ENCODE peak calls at places on chromosome 4, in seven cellular contexts. G is coronary artery, V is epithelial cell of esophagus, N is B cell, X is heart left ventricle, R is neural progenitor cell, U is A673. K is an unnamed sample.

GRCh38 chr4:154124539-154125255 is 335.8 kb upstream of the SFRP2 start:
- DNase-seq in G (no peak), V (peak; percentile 74), N (no peak), X (no peak), R (no peak), U (no peak), K (peak; percentile 69)

GRCh38 chr4:150176559-150176958 is 98.3 kb downstream of the DCLK2 start:
- DNase-seq in G (no peak), V (peak; percentile 85), N (no peak), X (peak; percentile 33), R (no peak), U (peak; percentile 54), K (peak; percentile 80)

GRCh38 chr4:39134674-39135073 is 47.7 kb upstream of the WDR19 start:
- DNase-seq in G (no peak), V (no peak), N (no peak), X (no peak), R (no peak), U (peak; percentile 45), K (no peak)

GRCh38 chr4:105637409-105638258 is 70.9 kb downstream of the INTS12 start:
- DNase-seq in G (no peak), V (peak; percentile 49), N (no peak), X (peak; percentile 67), R (peak; percentile 34), U (peak; percentile 82), K (no peak)

GRCh38 chr4:19982556-19982955 is 269.1 kb upstream of the SLIT2 start:
- DNase-seq in G (no peak), V (peak; percentile 46), N (no peak), X (no peak), R (no peak), U (peak; percentile 12), K (peak; percentile 34)

GRCh38 chr4:89640620-89641366 is 196.2 kb downstream of the SNCA start:
- DNase-seq in G (no peak), V (peak; percentile 64), N (no peak), X (peak; percentile 19), R (peak; percentile 96), U (peak; percentile 44), K (no peak)

GRCh38 chr4:2275546-2276251 is 13.8 kb upstream of the MXD4 start:
- DNase-seq in G (no peak), V (no peak), N (no peak), X (no peak), R (no peak), U (no peak), K (no peak)

GRCh38 chr4:4195354-4195753 is 31.4 kb downstream of the OTOP1 start:
- DNase-seq in G (no peak), V (no peak), N (no peak), X (no peak), R (no peak), U (no peak), K (no peak)

GRCh38 chr4:169823685-169824084 is 65.9 kb upstream of the HPF1 start:
- DNase-seq in G (no peak), V (peak; percentile 83), N (no peak), X (peak; percentile 31), R (peak; percentile 87), U (peak; percentile 57), K (no peak)

GRCh38 chr4:26474551-26474950 is 15.7 kb downstream of the CCKAR start:
- DNase-seq in G (peak; percentile 21), V (no peak), N (no peak), X (no peak), R (no peak), U (no peak), K (no peak)

GRCh38 chr4:8391071-8391470 is 49.5 kb downstream of the ACOX3 start:
- DNase-seq in G (no peak), V (no peak), N (no peak), X (no peak), R (no peak), U (no peak), K (no peak)

GRCh38 chr4:133149932-133150642 is 993 bp downstream of the PCDH10 start:
- DNase-seq in G (peak; percentile 66), V (no peak), N (peak; percentile 20), X (no peak), R (no peak), U (peak; percentile 24), K (no peak)

GRCh38 chr4:159227984-159228383 is 125.1 kb downstream of the RAPGEF2 start:
- DNase-seq in G (peak; percentile 79), V (peak; percentile 86), N (no peak), X (peak; percentile 83), R (peak; percentile 63), U (peak; percentile 58), K (peak; percentile 37)

GRCh38 chr4:13938299-13938698 is 310.8 kb upstream of the BOD1L1 start:
- DNase-seq in G (no peak), V (no peak), N (no peak), X (no peak), R (no peak), U (no peak), K (no peak)

GRCh38 chr4:124907881-124908280 is 195.3 kb upstream of the ANKRD50 start:
- DNase-seq in G (no peak), V (no peak), N (no peak), X (no peak), R (no peak), U (no peak), K (peak; percentile 70)

GRCh38 chr4:158302076-158302866 is 92.0 kb downstream of the TMEM144 start:
- DNase-seq in G (no peak), V (peak; percentile 95), N (no peak), X (no peak), R (no peak), U (no peak), K (peak; percentile 78)

GRCh38 chr4:2341911-2342652 is 76.4 kb downstream of the ZFYVE28 start:
- DNase-seq in G (no peak), V (no peak), N (no peak), X (peak; percentile 10), R (no peak), U (no peak), K (no peak)

GRCh38 chr4:141207971-141208370 is 12.7 kb upstream of the ZNF330 start:
- DNase-seq in G (no peak), V (no peak), N (no peak), X (no peak), R (no peak), U (no peak), K (no peak)

GRCh38 chr4:115664285-115664684 is 550.9 kb upstream of the NDST4 start:
- DNase-seq in G (no peak), V (no peak), N (no peak), X (no peak), R (peak; percentile 67), U (peak; percentile 29), K (no peak)

GRCh38 chr4:1247811-1248261 is 1.1 kb downstream of the CTBP1 start:
- DNase-seq in G (peak; percentile 74), V (peak; percentile 49), N (peak; percentile 56), X (no peak), R (no peak), U (no peak), K (no peak)

GRCh38 chr4:53196872-53197759 is 168.7 kb downstream of the SCFD2 start:
- DNase-seq in G (no peak), V (peak; percentile 80), N (peak; percentile 30), X (no peak), R (peak; percentile 75), U (peak; percentile 77), K (no peak)

GRCh38 chr4:27189683-27190082 is 329.0 kb downstream of the STIM2 start:
- DNase-seq in G (no peak), V (no peak), N (no peak), X (no peak), R (no peak), U (no peak), K (no peak)

GRCh38 chr4:76630748-76631147 is 195.7 kb downstream of the SHROOM3 start:
- DNase-seq in G (no peak), V (no peak), N (no peak), X (no peak), R (no peak), U (no peak), K (no peak)

GRCh38 chr4:127143460-127144190 is 489.1 kb upstream of the INTU start:
- DNase-seq in G (no peak), V (peak; percentile 40), N (no peak), X (no peak), R (no peak), U (no peak), K (peak; percentile 28)

GRCh38 chr4:136392576-136392975 is 1139.7 kb downstream of the PCDH18 start:
- DNase-seq in G (no peak), V (peak; percentile 44), N (no peak), X (no peak), R (no peak), U (no peak), K (no peak)

GRCh38 chr4:123554263-123554662 is 157.7 kb downstream of the SPRY1 start:
- DNase-seq in G (no peak), V (no peak), N (no peak), X (no peak), R (no peak), U (no peak), K (no peak)
- TF ChIP-seq CTCF in G (no peak), V (no peak), N (no peak), X (no peak), R (no peak), U (no peak), K (no peak)

GRCh38 chr4:6591781-6592180 is 16.8 kb downstream of the MAN2B2 start:
- DNase-seq in G (no peak), V (no peak), N (no peak), X (no peak), R (no peak), U (no peak), K (no peak)
- TF ChIP-seq CTCF in G (no peak), V (no peak), N (no peak), X (no peak), R (no peak), U (peak; percentile 24), K (no peak)

GRCh38 chr4:15489551-15489950 is 19.9 kb downstream of the CC2D2A start:
- DNase-seq in G (no peak), V (no peak), N (no peak), X (no peak), R (no peak), U (no peak), K (no peak)
- TF ChIP-seq CTCF in G (no peak), V (no peak), N (no peak), X (no peak), R (no peak), U (no peak), K (no peak)

DNA sequence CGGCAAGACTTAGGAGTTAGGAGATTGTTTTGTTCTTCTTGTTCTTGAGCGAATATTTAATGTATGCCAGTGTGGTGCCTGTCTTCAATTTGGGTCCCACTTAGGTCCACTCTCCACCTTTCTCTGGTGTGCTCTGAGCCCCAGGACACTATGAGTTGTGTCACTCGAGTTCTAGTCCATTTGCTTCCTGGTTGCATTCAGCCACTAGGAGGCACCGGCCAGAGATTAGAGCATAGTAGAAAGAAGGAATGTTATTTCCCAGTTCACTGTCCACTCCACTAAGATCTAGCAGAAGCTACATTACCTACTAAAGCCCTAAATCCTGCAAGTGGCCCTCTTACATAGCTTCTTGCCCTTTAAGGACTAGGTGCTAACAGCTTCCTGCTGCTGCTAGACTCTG is 326.9 kb downstream of the NAF1 start:
- DNase-seq in G (no peak), V (no peak), N (no peak), X (no peak), R (no peak), U (no peak), K (no peak)
- TF ChIP-seq CTCF in G (no peak), V (no peak), N (no peak), X (no peak), R (peak; percentile 43), U (peak; percentile 42), K (no peak)

K was measured in BJ.